ENCODE peak calls at places on chromosomes 12 and 14, in seven cellular contexts. M is body of pancreas; U is astrocyte of the cerebellum; V is AG04449; J is CD8-positive, alpha-beta T cell; K is BE2C; I is GM06990. P is an unnamed sample.

GRCh38 chr12:50221228-50222008 is 54.2 kb upstream of the CERS5 start:
- DNase-seq in I (peak), K (peak), M (no peak), U (peak), V (no peak), J (no peak), P (no peak)

GRCh38 chr12:76719171-76719631 is 44.7 kb upstream of the ZDHHC17 start:
- DNase-seq in I (no peak), V (no peak), U (no peak), K (no peak), J (no peak), M (no peak), P (no peak)

GRCh38 chr12:88836156-88836555 is 255.9 kb upstream of the KITLG start:
- DNase-seq in M (no peak), I (no peak), J (no peak), U (no peak), V (no peak), K (no peak), P (no peak)

GRCh38 chr12:96408993-96409392 is 8.8 kb upstream of the CDK17 start:
- DNase-seq in V (no peak), U (no peak), I (no peak), M (no peak), J (no peak), K (no peak), P (no peak)

GRCh38 chr12:71682466-71682865 is 3.4 kb upstream of the TMEM19 start:
- DNase-seq in U (no peak), K (no peak), I (no peak), J (no peak), M (no peak), V (no peak), P (no peak)

GRCh38 chr12:39372929-39373328 is 70.0 kb downstream of the KIF21A start:
- DNase-seq in J (no peak), K (no peak), U (no peak), I (peak), V (no peak), M (no peak), P (no peak)

GRCh38 chr12:58412466-58412865 is 471.1 kb downstream of the ATP23 start:
- DNase-seq in M (no peak), U (no peak), V (no peak), J (no peak), I (no peak), K (no peak), P (no peak)

GRCh38 chr12:127328867-127329266 is 938.1 kb upstream of the TMEM132C start:
- DNase-seq in V (no peak), M (no peak), I (no peak), U (no peak), J (no peak), K (no peak), P (no peak)

GRCh38 chr14:96686126-96686525 is 111.1 kb upstream of the VRK1 start:
- DNase-seq in V (no peak), K (no peak), J (no peak), I (no peak), M (no peak), U (no peak), P (no peak)

GRCh38 chr14:67050892-67051291 is 138.3 kb upstream of the GARIN2 start:
- DNase-seq in M (no peak), J (no peak), U (no peak), V (no peak), K (no peak), I (no peak), P (no peak)

GRCh38 chr12:104751594-104751993 is 206.5 kb downstream of the SLC41A2 start:
- DNase-seq in V (no peak), K (no peak), I (no peak), J (no peak), M (no peak), U (no peak), P (no peak)

GRCh38 chr14:103103461-103104388 is 9.2 kb downstream of the EXOC3L4 start:
- DNase-seq in J (no peak), I (no peak), U (no peak), V (no peak), M (peak), K (peak), P (no peak)

GRCh38 chr14:36767603-36768281 is 106.1 kb downstream of the PAX9 start:
- DNase-seq in V (no peak), K (no peak), I (no peak), U (no peak), M (no peak), J (no peak), P (no peak)

GRCh38 chr14:96574633-96575191 is 72.5 kb downstream of the PAPOLA start:
- DNase-seq in V (peak), M (no peak), J (no peak), I (no peak), U (peak), K (no peak), P (no peak)

GRCh38 chr12:131455218-131455506 is 255.7 kb upstream of the SFSWAP start:
- DNase-seq in U (no peak), K (no peak), J (no peak), V (no peak), M (no peak), I (no peak), P (no peak)

GRCh38 chr12:120231316-120232011 is 30.6 kb upstream of the RPLP0 start:
- DNase-seq in K (peak), J (peak), M (peak), I (no peak), V (peak), U (peak), P (peak)

GRCh38 chr12:54394281-54394719 is 9.8 kb upstream of the ZNF385A start:
- DNase-seq in K (peak), J (peak), V (no peak), M (peak), I (no peak), U (peak), P (no peak)

GRCh38 chr14:68926236-68926635 is 52.9 kb downstream of the ACTN1 start:
- DNase-seq in M (no peak), U (no peak), V (no peak), I (no peak), K (no peak), J (no peak), P (no peak)

GRCh38 chr14:79411403-79412174 is 799.7 kb downstream of the DIO2 start:
- DNase-seq in I (no peak), V (no peak), J (no peak), U (no peak), M (no peak), K (no peak), P (no peak)

GRCh38 chr14:54346257-54346656 is 50.5 kb upstream of the CDKN3 start:
- DNase-seq in M (no peak), V (no peak), U (no peak), I (no peak), J (no peak), K (no peak), P (no peak)

GRCh38 chr14:89869606-89870005 is 84.9 kb downstream of the EFCAB11 start:
- DNase-seq in K (no peak), I (no peak), J (no peak), U (no peak), V (no peak), M (no peak), P (no peak)

GRCh38 chr14:89870335-89870734 is 84.2 kb downstream of the EFCAB11 start:
- DNase-seq in I (no peak), J (no peak), K (no peak), V (no peak), M (no peak), U (no peak), P (no peak)

GRCh38 chr14:89861630-89862029 is 92.9 kb downstream of the EFCAB11 start:
- DNase-seq in K (no peak), I (no peak), U (no peak), J (no peak), V (no peak), M (no peak), P (no peak)

GRCh38 chr14:89866458-89866857 is 88.1 kb downstream of the EFCAB11 start:
- DNase-seq in V (no peak), J (no peak), M (no peak), U (no peak), I (no peak), K (no peak), P (no peak)
- H3K4me3 ChIP-seq in V (no peak), J (no peak), M (no peak), U (no peak), I (no peak), K (no peak), P (no peak)

DNA sequence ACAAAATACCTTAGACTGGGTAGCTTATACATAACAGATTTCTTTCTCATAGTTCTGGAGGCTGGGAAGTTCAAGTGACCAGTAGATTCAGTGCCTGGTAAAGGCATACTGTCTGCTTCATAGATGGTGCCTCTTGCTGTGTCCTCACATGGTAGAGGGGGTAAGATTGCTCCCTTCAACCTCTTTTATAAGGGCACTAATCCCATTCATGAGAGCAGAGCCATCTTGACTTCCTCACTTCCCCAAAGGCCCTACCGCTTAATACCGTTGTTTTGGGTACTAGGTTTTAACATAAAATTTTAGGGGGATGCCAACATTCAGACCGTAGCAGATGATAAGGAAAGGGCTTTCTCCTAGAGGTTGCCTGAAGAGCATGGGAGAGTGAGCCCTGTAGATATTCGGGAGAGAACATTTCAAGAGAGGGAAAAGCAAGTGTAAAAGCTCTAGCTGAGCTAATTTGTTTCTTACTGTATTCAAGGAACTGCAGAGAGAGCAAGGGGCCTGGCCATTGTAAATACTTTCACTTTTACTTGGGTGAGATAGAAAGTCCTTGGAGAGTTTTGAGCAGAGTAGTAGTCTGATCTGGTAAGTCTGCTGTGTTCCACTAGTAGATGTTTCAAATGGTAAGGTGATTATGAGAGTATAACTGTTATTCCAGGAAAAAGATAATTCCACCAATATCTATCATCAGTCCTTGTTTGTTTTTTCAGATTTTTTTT is 27.3 kb downstream of the FRS2 start:
- DNase-seq in K (no peak), V (no peak), I (peak), M (no peak), J (no peak), U (no peak), P (peak)
- H3K4me3 ChIP-seq in K (no peak), V (no peak), I (peak), M (no peak), J (no peak), U (no peak), P (no peak)

GRCh38 chr12:16513231-16513630 is 92.7 kb downstream of the LMO3 start:
- DNase-seq in K (no peak), U (no peak), M (no peak), V (no peak), J (no peak), I (no peak), P (no peak)
- H3K4me3 ChIP-seq in K (no peak), U (no peak), M (no peak), V (no peak), J (no peak), I (no peak), P (no peak)

GRCh38 chr14:105857816-105858675 is 331.7 kb downstream of the TMEM121 start:
- DNase-seq in J (peak), V (no peak), M (peak), I (no peak), K (peak), U (no peak), P (no peak)

GRCh38 chr14:105855893-105856675 is 329.7 kb downstream of the TMEM121 start:
- DNase-seq in K (peak), U (no peak), I (no peak), J (peak), M (peak), V (no peak), P (no peak)

GRCh38 chr14:105858676-105859025 is 332.3 kb downstream of the TMEM121 start:
- DNase-seq in J (no peak), U (no peak), V (no peak), M (peak), K (peak), I (no peak), P (no peak)

GRCh38 chr14:105856676-105857222 is 330.4 kb downstream of the TMEM121 start:
- DNase-seq in U (no peak), V (no peak), J (peak), I (no peak), K (peak), M (peak), P (no peak)

GRCh38 chr14:105857223-105857815 is 330.9 kb downstream of the TMEM121 start:
- DNase-seq in M (peak), I (no peak), J (peak), K (peak), V (no peak), U (no peak), P (no peak)
- H3K4me3 ChIP-seq in M (no peak), I (no peak), J (no peak), K (no peak), V (no peak), U (no peak), P (no peak)

DNA sequence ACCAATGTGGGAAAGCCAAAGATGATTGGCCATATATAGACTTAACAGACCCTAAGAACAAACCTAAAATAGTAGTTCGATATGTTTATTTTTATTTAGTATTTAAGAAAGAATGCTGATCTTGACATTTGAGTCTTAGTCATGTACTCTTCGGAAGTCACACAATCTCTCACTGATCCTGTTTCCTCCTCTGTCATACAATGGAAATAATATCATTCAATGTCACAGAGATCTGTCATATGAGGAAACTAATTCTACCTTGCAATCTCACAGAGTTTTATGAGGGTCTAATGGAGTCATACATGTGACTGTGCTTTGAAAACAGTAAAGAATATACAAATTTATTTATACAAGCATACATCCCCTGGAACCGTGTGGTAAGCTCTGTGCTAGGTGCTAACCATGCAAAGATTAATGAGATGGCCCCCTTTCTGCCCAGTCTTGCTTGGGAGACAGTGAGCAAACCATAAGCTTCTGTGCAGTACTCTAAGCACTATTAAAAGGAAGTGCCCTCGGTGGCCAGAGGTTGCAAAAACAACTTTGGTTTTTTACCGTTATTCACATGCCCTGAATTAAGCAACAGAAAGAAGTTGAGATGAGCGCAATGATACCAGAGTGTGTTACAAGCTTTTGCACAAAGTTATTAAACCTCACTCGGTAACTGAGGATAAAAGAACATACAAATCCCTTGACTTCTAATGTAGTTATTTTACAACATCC is 1.7 kb upstream of the LIN7A start:
- DNase-seq in K (no peak), M (no peak), J (no peak), U (no peak), I (no peak), V (no peak), P (no peak)
- H3K4me3 ChIP-seq in K (no peak), M (no peak), J (no peak), U (no peak), I (no peak), V (no peak), P (no peak)